ENCODE peak calls at places on chromosomes 2 and 18, in ten cellular contexts. One of them, this sample, is unnamed.

GRCh38 chr2:32011566-32011960 is 755 bp upstream of the MEMO1 start:
- DNase-seq in HepG2: no peak
- DNase-seq in stomach: no peak
- DNase-seq in GM12878: no peak
- DNase-seq in transverse colon: no peak
- DNase-seq in sigmoid colon: no peak
- DNase-seq in suprapubic skin: no peak
- DNase-seq in esophagus muscularis mucosa: no peak
- DNase-seq in H1: no peak
- DNase-seq in SK-N-SH: no peak
- DNase-seq in this sample: no peak

GRCh38 chr2:168203762-168204693 is 43.4 kb downstream of the STK39 start:
- DNase-seq in transverse colon: no peak
- DNase-seq in sigmoid colon: no peak
- DNase-seq in suprapubic skin: no peak
- DNase-seq in H1: peak
- DNase-seq in esophagus muscularis mucosa: no peak
- DNase-seq in GM12878: no peak
- DNase-seq in SK-N-SH: no peak
- DNase-seq in HepG2: no peak
- DNase-seq in stomach: no peak
- DNase-seq in this sample: no peak

GRCh38 chr18:46646468-46646867 is 10.6 kb downstream of the LOXHD1 start:
- DNase-seq in GM12878: no peak
- DNase-seq in suprapubic skin: peak
- DNase-seq in SK-N-SH: no peak
- DNase-seq in stomach: no peak
- DNase-seq in HepG2: no peak
- DNase-seq in sigmoid colon: no peak
- DNase-seq in transverse colon: no peak
- DNase-seq in H1: no peak
- DNase-seq in esophagus muscularis mucosa: no peak
- DNase-seq in this sample: no peak

GRCh38 chr2:231634412-231634811 is 41.7 kb downstream of the TEX44 start:
- DNase-seq in esophagus muscularis mucosa: no peak
- DNase-seq in GM12878: no peak
- DNase-seq in stomach: no peak
- DNase-seq in HepG2: no peak
- DNase-seq in transverse colon: no peak
- DNase-seq in SK-N-SH: no peak
- DNase-seq in suprapubic skin: no peak
- DNase-seq in sigmoid colon: no peak
- DNase-seq in H1: no peak
- DNase-seq in this sample: no peak

GRCh38 chr2:118981627-118982026 is 39.6 kb downstream of the MARCO start:
- DNase-seq in HepG2: no peak
- DNase-seq in stomach: no peak
- DNase-seq in sigmoid colon: no peak
- DNase-seq in SK-N-SH: no peak
- DNase-seq in suprapubic skin: no peak
- DNase-seq in H1: no peak
- DNase-seq in esophagus muscularis mucosa: no peak
- DNase-seq in GM12878: no peak
- DNase-seq in transverse colon: no peak
- DNase-seq in this sample: no peak

GRCh38 chr2:138391956-138392355 is 109.6 kb upstream of the SPOPL start:
- DNase-seq in esophagus muscularis mucosa: no peak
- DNase-seq in H1: no peak
- DNase-seq in sigmoid colon: no peak
- DNase-seq in HepG2: no peak
- DNase-seq in stomach: no peak
- DNase-seq in SK-N-SH: no peak
- DNase-seq in transverse colon: no peak
- DNase-seq in GM12878: no peak
- DNase-seq in suprapubic skin: no peak
- DNase-seq in this sample: no peak

GRCh38 chr2:166516712-166517303 is 22.8 kb upstream of the SCN7A start:
- DNase-seq in HepG2: peak
- DNase-seq in GM12878: no peak
- DNase-seq in SK-N-SH: peak
- DNase-seq in esophagus muscularis mucosa: no peak
- DNase-seq in sigmoid colon: no peak
- DNase-seq in stomach: no peak
- DNase-seq in suprapubic skin: no peak
- DNase-seq in H1: no peak
- DNase-seq in transverse colon: peak
- DNase-seq in this sample: no peak

GRCh38 chr2:241771286-241772062 is 5.1 kb upstream of the GAL3ST2 start:
- DNase-seq in suprapubic skin: no peak
- DNase-seq in SK-N-SH: peak
- DNase-seq in transverse colon: no peak
- DNase-seq in H1: no peak
- DNase-seq in esophagus muscularis mucosa: no peak
- DNase-seq in GM12878: no peak
- DNase-seq in stomach: no peak
- DNase-seq in sigmoid colon: peak
- DNase-seq in HepG2: peak
- DNase-seq in this sample: no peak

GRCh38 chr2:207241198-207241597 is 75.5 kb upstream of the KLF7 start:
- DNase-seq in GM12878: no peak
- DNase-seq in SK-N-SH: no peak
- DNase-seq in esophagus muscularis mucosa: no peak
- DNase-seq in sigmoid colon: no peak
- DNase-seq in H1: no peak
- DNase-seq in transverse colon: no peak
- DNase-seq in HepG2: no peak
- DNase-seq in suprapubic skin: no peak
- DNase-seq in stomach: no peak
- DNase-seq in this sample: no peak

DNA sequence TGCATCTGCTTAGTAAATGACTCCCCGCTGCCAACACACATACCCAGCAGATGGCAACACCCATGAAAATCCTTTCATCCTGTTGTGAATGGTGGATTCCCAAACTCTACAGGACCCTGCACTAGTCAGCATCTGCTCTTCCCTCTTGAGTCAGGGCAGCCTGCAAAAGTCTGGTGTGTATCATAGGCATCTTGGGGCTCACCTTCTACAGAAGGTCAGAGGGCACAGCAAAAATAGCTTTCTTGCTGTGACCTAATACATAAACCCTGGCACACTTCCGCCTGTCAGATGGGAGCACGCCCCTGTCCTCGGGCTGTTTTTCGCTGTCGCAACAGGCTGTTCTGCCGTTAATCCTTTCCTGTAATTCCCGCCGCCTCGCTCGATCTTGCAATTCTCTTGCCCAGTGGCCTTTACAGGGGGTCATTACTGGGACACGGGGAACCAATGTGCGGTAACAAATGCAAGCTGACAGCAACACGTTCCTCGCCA is 19.9 kb upstream of the SCYGR1 start:
- DNase-seq in SK-N-SH: no peak
- DNase-seq in sigmoid colon: peak
- DNase-seq in H1: no peak
- DNase-seq in HepG2: no peak
- DNase-seq in stomach: peak
- DNase-seq in transverse colon: peak
- DNase-seq in suprapubic skin: peak
- DNase-seq in esophagus muscularis mucosa: no peak
- DNase-seq in GM12878: no peak
- DNase-seq in this sample: peak
- TF ChIP-seq EP300 in SK-N-SH: no peak
- TF ChIP-seq EP300 in sigmoid colon: peak
- TF ChIP-seq EP300 in H1: no peak
- TF ChIP-seq EP300 in HepG2: no peak
- TF ChIP-seq EP300 in stomach: no peak
- TF ChIP-seq EP300 in transverse colon: no peak
- TF ChIP-seq EP300 in suprapubic skin: no peak
- TF ChIP-seq EP300 in esophagus muscularis mucosa: no peak
- TF ChIP-seq EP300 in GM12878: no peak
- TF ChIP-seq EP300 in this sample: no peak

DNA sequence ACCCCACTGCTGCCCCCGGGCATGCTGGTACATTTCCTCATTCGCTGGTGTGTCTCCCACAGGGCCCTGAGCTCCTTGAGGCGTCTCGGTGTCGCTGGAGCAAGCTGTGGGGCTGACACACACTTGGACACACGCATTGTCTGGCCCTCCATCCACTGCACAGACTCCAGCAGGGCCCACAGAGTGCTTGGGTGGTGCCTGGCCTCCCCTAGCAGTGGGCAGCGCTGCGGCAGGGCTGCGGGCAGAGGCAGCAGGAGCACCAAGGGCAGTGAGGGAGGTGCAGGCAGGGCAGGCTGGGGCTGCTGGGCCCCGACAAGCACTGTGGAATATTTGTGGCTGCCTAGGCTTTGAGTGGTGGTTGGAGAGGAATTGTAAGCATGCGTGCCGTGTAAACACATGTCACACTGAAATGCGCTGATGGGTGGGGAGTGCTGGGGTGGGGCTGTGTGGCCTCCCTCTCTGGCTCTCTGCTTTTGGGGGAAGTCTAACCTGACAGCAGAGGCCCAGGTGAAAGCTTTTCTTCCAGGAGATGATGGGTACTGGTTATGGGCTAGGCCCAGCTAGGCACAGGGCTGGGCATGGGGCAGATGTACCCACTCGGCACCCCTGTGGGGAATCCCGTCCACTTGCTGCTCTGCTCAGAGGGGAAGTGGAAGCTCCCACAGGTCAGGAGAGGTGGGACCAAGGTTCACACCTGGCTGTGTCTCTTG is 55.5 kb upstream of the HS6ST1 start:
- DNase-seq in H1: no peak
- DNase-seq in esophagus muscularis mucosa: no peak
- DNase-seq in sigmoid colon: no peak
- DNase-seq in stomach: peak
- DNase-seq in SK-N-SH: no peak
- DNase-seq in GM12878: no peak
- DNase-seq in HepG2: peak
- DNase-seq in suprapubic skin: peak
- DNase-seq in transverse colon: peak
- DNase-seq in this sample: peak
- TF ChIP-seq POLR2AphosphoS5 in H1: no peak
- TF ChIP-seq POLR2AphosphoS5 in esophagus muscularis mucosa: peak
- TF ChIP-seq POLR2AphosphoS5 in sigmoid colon: peak
- TF ChIP-seq POLR2AphosphoS5 in stomach: no peak
- TF ChIP-seq POLR2AphosphoS5 in SK-N-SH: no peak
- TF ChIP-seq POLR2AphosphoS5 in GM12878: no peak
- TF ChIP-seq POLR2AphosphoS5 in HepG2: no peak
- TF ChIP-seq POLR2AphosphoS5 in suprapubic skin: no peak
- TF ChIP-seq POLR2AphosphoS5 in transverse colon: no peak
- TF ChIP-seq POLR2AphosphoS5 in this sample: peak

DNA sequence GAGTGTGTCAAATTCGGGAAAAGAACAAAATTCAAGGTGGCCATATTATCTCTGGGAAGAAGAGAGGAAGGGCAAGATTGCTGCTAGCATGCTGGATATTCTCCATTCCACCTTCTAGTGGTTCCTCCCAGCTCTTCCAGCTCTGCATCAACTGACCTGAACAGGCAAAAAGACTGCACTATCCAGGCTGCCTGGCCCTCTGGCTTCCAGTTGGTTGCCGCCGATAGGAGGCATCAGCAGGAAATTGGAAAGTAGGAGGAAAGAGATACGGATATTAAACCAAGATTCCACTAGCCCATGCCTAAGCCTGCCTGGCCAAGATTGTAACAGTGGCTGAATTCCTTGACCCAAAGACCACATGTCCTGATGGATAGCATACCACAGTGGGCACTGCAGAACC is 1.7 kb upstream of the RTTN start:
- DNase-seq in esophagus muscularis mucosa: no peak
- DNase-seq in SK-N-SH: no peak
- DNase-seq in H1: no peak
- DNase-seq in stomach: no peak
- DNase-seq in suprapubic skin: no peak
- DNase-seq in sigmoid colon: no peak
- DNase-seq in HepG2: no peak
- DNase-seq in transverse colon: no peak
- DNase-seq in GM12878: no peak
- DNase-seq in this sample: no peak
- TF ChIP-seq EP300 in esophagus muscularis mucosa: no peak
- TF ChIP-seq EP300 in SK-N-SH: no peak
- TF ChIP-seq EP300 in H1: no peak
- TF ChIP-seq EP300 in stomach: no peak
- TF ChIP-seq EP300 in suprapubic skin: no peak
- TF ChIP-seq EP300 in sigmoid colon: no peak
- TF ChIP-seq EP300 in HepG2: no peak
- TF ChIP-seq EP300 in transverse colon: no peak
- TF ChIP-seq EP300 in GM12878: no peak
- TF ChIP-seq EP300 in this sample: no peak

GRCh38 chr2:222703091-222703490 is 31.6 kb downstream of the MOGAT1 start:
- DNase-seq in HepG2: no peak
- DNase-seq in stomach: no peak
- DNase-seq in transverse colon: no peak
- DNase-seq in suprapubic skin: no peak
- DNase-seq in sigmoid colon: no peak
- DNase-seq in GM12878: no peak
- DNase-seq in H1: no peak
- DNase-seq in esophagus muscularis mucosa: no peak
- DNase-seq in SK-N-SH: no peak
- DNase-seq in this sample: no peak

GRCh38 chr2:222706616-222707015 is 35.2 kb downstream of the MOGAT1 start:
- DNase-seq in HepG2: no peak
- DNase-seq in sigmoid colon: no peak
- DNase-seq in H1: no peak
- DNase-seq in esophagus muscularis mucosa: no peak
- DNase-seq in SK-N-SH: no peak
- DNase-seq in GM12878: no peak
- DNase-seq in transverse colon: no peak
- DNase-seq in suprapubic skin: no peak
- DNase-seq in stomach: no peak
- DNase-seq in this sample: no peak

GRCh38 chr2:222701709-222702108 is 30.3 kb downstream of the MOGAT1 start:
- DNase-seq in transverse colon: no peak
- DNase-seq in H1: no peak
- DNase-seq in stomach: no peak
- DNase-seq in HepG2: no peak
- DNase-seq in sigmoid colon: no peak
- DNase-seq in GM12878: no peak
- DNase-seq in esophagus muscularis mucosa: no peak
- DNase-seq in suprapubic skin: no peak
- DNase-seq in SK-N-SH: no peak
- DNase-seq in this sample: no peak

GRCh38 chr2:222701233-222701632 is 29.8 kb downstream of the MOGAT1 start:
- DNase-seq in suprapubic skin: no peak
- DNase-seq in stomach: no peak
- DNase-seq in H1: no peak
- DNase-seq in sigmoid colon: no peak
- DNase-seq in SK-N-SH: no peak
- DNase-seq in transverse colon: no peak
- DNase-seq in HepG2: no peak
- DNase-seq in esophagus muscularis mucosa: no peak
- DNase-seq in GM12878: no peak
- DNase-seq in this sample: no peak

DNA sequence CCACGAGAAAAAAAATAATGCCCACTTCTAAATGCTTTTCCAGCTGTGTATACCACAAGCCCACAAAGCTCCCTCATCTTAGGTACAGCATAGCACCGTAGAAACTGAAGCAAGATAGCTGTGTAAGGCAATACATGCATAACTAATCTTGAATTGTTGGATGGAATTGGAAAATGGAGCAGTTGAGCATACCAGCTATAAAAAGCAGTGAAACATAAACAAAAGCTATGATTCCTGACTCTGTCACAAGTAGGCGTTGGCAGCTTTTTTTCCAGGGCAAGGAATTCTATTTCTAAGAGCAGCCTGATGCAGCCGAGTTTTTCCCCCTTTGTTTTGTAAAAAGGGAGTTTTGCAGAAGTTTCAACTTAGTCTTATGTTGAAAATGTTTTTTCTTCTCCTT is 32.4 kb downstream of the MOGAT1 start:
- DNase-seq in GM12878: no peak
- DNase-seq in HepG2: no peak
- DNase-seq in H1: no peak
- DNase-seq in SK-N-SH: no peak
- DNase-seq in stomach: no peak
- DNase-seq in transverse colon: no peak
- DNase-seq in esophagus muscularis mucosa: no peak
- DNase-seq in suprapubic skin: no peak
- DNase-seq in sigmoid colon: no peak
- DNase-seq in this sample: no peak
- TF ChIP-seq POLR2AphosphoS5 in GM12878: no peak
- TF ChIP-seq POLR2AphosphoS5 in HepG2: no peak
- TF ChIP-seq POLR2AphosphoS5 in H1: no peak
- TF ChIP-seq POLR2AphosphoS5 in SK-N-SH: no peak
- TF ChIP-seq POLR2AphosphoS5 in stomach: peak
- TF ChIP-seq POLR2AphosphoS5 in transverse colon: no peak
- TF ChIP-seq POLR2AphosphoS5 in esophagus muscularis mucosa: peak
- TF ChIP-seq POLR2AphosphoS5 in suprapubic skin: no peak
- TF ChIP-seq POLR2AphosphoS5 in sigmoid colon: no peak
- TF ChIP-seq POLR2AphosphoS5 in this sample: no peak